ENCODE peak calls at places on chromosomes 4 and X, in five cellular contexts. X is mesothelial cell of epicardium; P is neural progenitor cell; W is activated CD4-positive, CD25-positive, alpha-beta regulatory T cell; C is endothelial cell. V is an unnamed sample.

GRCh38 chr4:16225139-16225538 is 1.1 kb downstream of the TAPT1 start:
- DNase-seq in X (no peak), C (no peak), W (no peak), P (no peak), V (no peak)

GRCh38 chr4:122917731-122918130 is 4.7 kb downstream of the NUDT6 start:
- DNase-seq in P (no peak), W (no peak), C (no peak), X (no peak), V (no peak)

GRCh38 chrX:8242431-8242830 is 71.4 kb upstream of the VCX2 start:
- DNase-seq in X (no peak), C (no peak), P (no peak), W (no peak), V (no peak)

GRCh38 chr4:40856836-40857362 is 107.1 kb downstream of the NSUN7 start:
- DNase-seq in P (peak), C (peak), X (peak), W (peak), V (peak)

GRCh38 chr4:119529788-119530187 is 98.8 kb downstream of the PDE5A start:
- DNase-seq in C (no peak), X (no peak), W (no peak), P (no peak), V (no peak)

GRCh38 chr4:79574741-79575451 is 166.9 kb upstream of the GK2 start:
- DNase-seq in P (no peak), W (no peak), X (no peak), C (no peak), V (no peak)

GRCh38 chr4:127203561-127204260 is 429.0 kb upstream of the INTU start:
- DNase-seq in W (no peak), C (no peak), P (no peak), X (no peak), V (no peak)

GRCh38 chrX:22795680-22796079 is 204.1 kb upstream of the DDX53 start:
- DNase-seq in P (no peak), X (no peak), C (no peak), W (no peak), V (no peak)

GRCh38 chrX:47093248-47093647 is 15.0 kb downstream of the RGN start:
- DNase-seq in P (peak), W (no peak), X (no peak), C (no peak), V (no peak)

GRCh38 chrX:65601530-65602281 is 65.7 kb upstream of the MSN start:
- DNase-seq in W (no peak), P (no peak), C (peak), X (no peak), V (peak)

GRCh38 chr4:8171941-8172924 is 13.6 kb upstream of the ABLIM2 start:
- DNase-seq in X (no peak), P (no peak), C (no peak), W (no peak), V (no peak)

GRCh38 chrX:46912098-46912672 is at the start of gene JADE3:
- DNase-seq in C (peak), W (peak), X (peak), P (peak), V (peak)

GRCh38 chr4:26321326-26322276 is 787 bp downstream of the RBPJ start:
- DNase-seq in C (peak), X (peak), P (peak), W (peak), V (no peak)

GRCh38 chr4:168421671-168422070 is 58.6 kb downstream of the DDX60L start:
- DNase-seq in P (no peak), X (no peak), W (no peak), C (peak), V (no peak)

GRCh38 chrX:148156986-148157385 is 175.8 kb downstream of the FMR1NB start:
- DNase-seq in X (no peak), W (no peak), P (no peak), C (no peak), V (no peak)

GRCh38 chr4:156764145-156764544 is 207.5 kb downstream of the PDGFC start:
- DNase-seq in W (no peak), C (no peak), P (no peak), X (no peak), V (no peak)

GRCh38 chr4:129064717-129065116 is 28.6 kb downstream of the SCLT1 start:
- DNase-seq in C (no peak), X (no peak), W (no peak), P (no peak), V (no peak)

GRCh38 chrX:121254336-121254735 is 206.9 kb downstream of the GLUD2 start:
- DNase-seq in P (peak), C (no peak), W (no peak), X (no peak), V (no peak)

GRCh38 chr4:74005528-74005927 is 7.1 kb upstream of the CXCL5 start:
- DNase-seq in X (no peak), C (no peak), W (no peak), P (no peak), V (no peak)

GRCh38 chrX:38638952-38639529 is 77.7 kb downstream of the TSPAN7 start:
- DNase-seq in C (no peak), P (no peak), W (no peak), X (no peak), V (no peak)

GRCh38 chrX:138745215-138745614 is 33.7 kb upstream of the FGF13 start:
- DNase-seq in X (peak), P (peak), C (peak), W (no peak), V (peak)

GRCh38 chrX:39161856-39162255 is 360.6 kb downstream of the MID1IP1 start:
- DNase-seq in W (no peak), X (no peak), C (no peak), P (no peak), V (no peak)

GRCh38 chr4:153064571-153064970 is 128.4 kb downstream of the FHDC1 start:
- DNase-seq in X (no peak), W (no peak), P (peak), C (no peak), V (no peak)

GRCh38 chr4:52588771-52589591 is 70.1 kb downstream of the USP46 start:
- DNase-seq in X (no peak), P (no peak), C (no peak), W (no peak), V (no peak)

GRCh38 chr4:73423184-73423583 is 12.8 kb upstream of the AFP start:
- DNase-seq in C (no peak), X (no peak), W (no peak), P (no peak), V (no peak)

GRCh38 chr4:126825083-126825482 is 807.7 kb upstream of the INTU start:
- DNase-seq in X (no peak), P (no peak), W (no peak), C (no peak), V (no peak)

GRCh38 chr4:87497141-87497540 is 32.0 kb downstream of the SPARCL1 start:
- DNase-seq in X (no peak), P (peak), C (peak), W (no peak), V (no peak)

GRCh38 chr4:101178731-101179130 is 168.6 kb downstream of the PPP3CA start:
- DNase-seq in W (no peak), C (no peak), X (no peak), P (no peak), V (no peak)

GRCh38 chr4:177901786-177902185 is 459.5 kb upstream of the AGA start:
- DNase-seq in C (no peak), P (no peak), X (no peak), W (no peak), V (no peak)

GRCh38 chr4:56146956-56147355 is 198.2 kb downstream of the CEP135 start:
- DNase-seq in C (no peak), P (no peak), X (no peak), W (no peak), V (no peak)

GRCh38 chr4:1802720-1803522 is 9.8 kb downstream of the FGFR3 start:
- DNase-seq in X (no peak), P (no peak), C (no peak), W (no peak), V (no peak)

GRCh38 chr4:165027762-165028402 is 3.9 kb upstream of the TRIM60 start:
- DNase-seq in X (no peak), P (no peak), C (no peak), W (no peak), V (no peak)

V was measured in DMS153.